ENCODE peak calls at places on chromosomes 4 and X, in six cellular contexts. O, J, X, Z, P and L are unnamed samples.

GRCh38 chrX:37405954-37406353 is 56.8 kb downstream of the PRRG1 start:
- DNase-seq in O (no peak), J (no peak), X (no peak), Z (no peak), P (no peak), L (no peak)

GRCh38 chr4:123043013-123043412 is 120.6 kb upstream of the NUDT6 start:
- DNase-seq in O (no peak), J (no peak), X (no peak), Z (no peak), P (no peak), L (no peak)

GRCh38 chrX:56765816-56766553 is 36.9 kb downstream of the NBDY start:
- DNase-seq in O (peak; percentile 42), J (no peak), X (no peak), Z (no peak), P (peak; percentile 54), L (no peak)

GRCh38 chr4:169045862-169046584 is 36.0 kb upstream of the CBR4 start:
- DNase-seq in O (peak; percentile 78), J (no peak), X (no peak), Z (no peak), P (no peak), L (no peak)

GRCh38 chr4:7735395-7735794 is 204.3 kb downstream of the AFAP1 start:
- DNase-seq in O (no peak), J (no peak), X (no peak), Z (no peak), P (no peak), L (no peak)

GRCh38 chr4:67604029-67604381 is 45.5 kb downstream of the STAP1 start:
- DNase-seq in O (no peak), J (no peak), X (no peak), Z (no peak), P (no peak), L (no peak)

GRCh38 chr4:186760576-186760975 is 36.9 kb upstream of the FAT1 start:
- DNase-seq in O (no peak), J (no peak), X (no peak), Z (no peak), P (no peak), L (no peak)

GRCh38 chrX:119686087-119686639 is 6.8 kb downstream of the SEPTIN6 start:
- DNase-seq in O (no peak), J (no peak), X (no peak), Z (no peak), P (peak; percentile 79), L (no peak)

GRCh38 chr4:36704289-36704688 is 422.9 kb downstream of the DTHD1 start:
- DNase-seq in O (no peak), J (no peak), X (no peak), Z (no peak), P (no peak), L (no peak)

GRCh38 chr4:81213671-81214070 is 1.4 kb downstream of the PRKG2 start:
- DNase-seq in O (no peak), J (no peak), X (no peak), Z (no peak), P (no peak), L (no peak)

GRCh38 chrX:93673869-93674271 is at the start of gene FAM133A:
- DNase-seq in O (no peak), J (no peak), X (no peak), Z (no peak), P (no peak), L (no peak)

GRCh38 chrX:118756111-118756510 is 28.7 kb downstream of the IL13RA1 start:
- DNase-seq in O (no peak), J (no peak), X (no peak), Z (no peak), P (no peak), L (no peak)

DNA sequence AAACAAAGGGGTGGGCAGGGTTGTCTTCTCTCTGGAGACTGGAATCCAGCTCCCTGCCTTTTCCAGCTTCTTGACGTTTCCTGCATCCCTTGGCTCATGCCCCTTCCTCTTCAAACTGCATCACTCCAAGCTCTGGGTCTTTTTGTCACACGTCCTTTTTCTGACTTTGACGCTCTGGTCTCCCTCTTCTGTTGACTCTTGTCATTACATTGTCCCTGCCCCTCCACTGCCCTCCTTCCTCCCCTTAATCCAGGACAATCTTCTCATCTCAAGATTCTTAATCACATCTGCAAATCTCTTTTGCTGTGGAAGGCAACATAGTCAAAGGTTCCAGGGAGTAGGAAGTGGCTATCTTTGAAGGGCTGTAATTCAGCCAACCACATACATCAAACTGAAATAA is 178.3 kb downstream of the TMA16 start:
- DNase-seq in O (no peak), J (no peak), X (no peak), Z (no peak), P (no peak), L (no peak)
- TF ChIP-seq CTCF in O (no peak), J (no peak), X (no peak), Z (no peak), P (no peak), L (no peak)

DNA sequence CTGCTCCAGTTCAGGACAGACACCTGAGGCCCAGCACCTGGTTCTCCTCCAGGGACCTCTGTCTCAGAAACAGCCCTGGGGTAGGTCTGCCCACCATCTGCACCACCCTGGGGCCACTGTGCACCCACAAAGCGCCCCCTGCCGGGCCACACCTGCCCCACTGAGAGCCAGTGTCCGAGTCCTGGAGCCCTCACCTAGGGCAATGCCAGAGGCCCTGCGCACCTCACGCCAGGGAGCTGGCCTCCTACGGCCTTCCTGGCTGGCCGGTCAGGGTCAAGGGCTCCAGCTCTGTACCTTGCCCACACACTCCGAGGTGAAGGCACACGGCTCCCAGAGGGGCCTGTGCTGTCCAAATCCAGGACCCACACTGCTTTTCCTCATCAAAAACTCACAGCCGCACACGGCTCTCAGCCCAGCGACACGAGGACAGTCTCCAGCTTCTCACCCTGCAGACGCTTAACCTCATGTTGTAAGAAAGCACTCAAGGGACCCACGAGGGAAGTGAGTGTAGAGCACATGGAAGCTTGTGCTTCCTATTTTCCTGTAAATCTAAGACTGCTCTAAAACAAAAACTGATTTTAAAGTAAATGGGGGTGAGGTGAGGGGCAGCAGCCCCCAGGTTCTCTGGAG is 5.4 kb downstream of the CTBP1 start:
- DNase-seq in O (peak; percentile 78), J (peak; percentile 19), X (no peak), Z (no peak), P (peak; percentile 75), L (peak; percentile 14)
- TF ChIP-seq CTCF in O (no peak), J (no peak), X (no peak), Z (peak; percentile 15), P (no peak), L (no peak)

GRCh38 chrX:110412971-110413726 is 54.5 kb downstream of the RTL9 start:
- DNase-seq in O (peak; percentile 92), J (peak; percentile 40), X (peak; percentile 64), Z (peak; percentile 76), P (peak; percentile 89), L (peak; percentile 73)
- TF ChIP-seq CTCF in O (no peak), J (peak; percentile 79), X (peak; percentile 77), Z (peak; percentile 77), P (peak; percentile 81), L (peak; percentile 83)

GRCh38 chrX:110346681-110347080 is 12.0 kb upstream of the RTL9 start:
- DNase-seq in O (no peak), J (no peak), X (no peak), Z (no peak), P (no peak), L (no peak)
- TF ChIP-seq CTCF in O (no peak), J (no peak), X (no peak), Z (no peak), P (no peak), L (no peak)